ENCODE peak calls at places on chromosomes 6 and 20, in five cellular contexts. B is GM12878, Z is K562, D is upper lobe of left lung, O is HepG2. A is an unnamed sample. For H3K4me1, the result is how much of the 10 kb centered on the place peaks cover.

GRCh38 chr6:37987008-37987407 is 167.5 kb downstream of the ZFAND3 start:
- ATAC-seq in B (no peak), Z (no peak), D (no peak), O (no peak), A (no peak)

GRCh38 chr6:157281570-157281969 is 41.7 kb downstream of the TMEM242 start:
- ATAC-seq in B (peak), Z (peak), D (no peak), O (peak), A (no peak)

GRCh38 chr6:148612043-148612442 is 134.8 kb upstream of the UST start:
- ATAC-seq in B (no peak), Z (no peak), D (no peak), O (no peak), A (no peak)

GRCh38 chr6:137487947-137488735 is 6.1 kb downstream of the OLIG3 start:
- ATAC-seq in B (no peak), Z (no peak), D (peak), O (no peak), A (peak)

GRCh38 chr6:22466665-22467064 is 102.7 kb upstream of the HDGFL1 start:
- ATAC-seq in B (no peak), Z (no peak), D (peak), O (no peak), A (no peak)

GRCh38 chr6:34056301-34056700 is 89.6 kb downstream of the GRM4 start:
- ATAC-seq in B (peak), Z (peak), D (peak), O (no peak), A (peak)

GRCh38 chr6:146905313-146905712 is 298.9 kb upstream of the STXBP5 start:
- ATAC-seq in B (no peak), Z (no peak), D (no peak), O (no peak), A (no peak)

GRCh38 chr6:138318741-138319375 is 58.8 kb upstream of the SMIM28 start:
- ATAC-seq in B (no peak), Z (no peak), D (no peak), O (no peak), A (no peak)

GRCh38 chr6:42084889-42085288 is 34.6 kb downstream of the TAF8 start:
- ATAC-seq in B (no peak), Z (peak), D (no peak), O (peak), A (no peak)

GRCh38 chr6:72733045-72733444 is 111.2 kb downstream of the KCNQ5 start:
- ATAC-seq in B (peak), Z (no peak), D (no peak), O (no peak), A (no peak)

GRCh38 chr6:145968051-145968450 is 3.9 kb upstream of the SHPRH start:
- ATAC-seq in B (no peak), Z (no peak), D (no peak), O (no peak), A (no peak)

GRCh38 chr6:149197482-149197881 is 120.0 kb upstream of the TAB2 start:
- ATAC-seq in B (no peak), Z (no peak), D (no peak), O (no peak), A (no peak)

GRCh38 chr6:44177691-44178423 is 19.2 kb downstream of the CAPN11 start:
- ATAC-seq in B (no peak), Z (no peak), D (peak), O (peak), A (peak)

GRCh38 chr6:148374040-148374439 is 31.4 kb downstream of the SASH1 start:
- ATAC-seq in B (no peak), Z (no peak), D (no peak), O (no peak), A (no peak)

GRCh38 chr6:13741358-13741757 is 29.7 kb upstream of the RANBP9 start:
- ATAC-seq in B (no peak), Z (no peak), D (no peak), O (no peak), A (no peak)

GRCh38 chr6:30272032-30272431 is 54.7 kb upstream of the TRIM39 start:
- ATAC-seq in B (peak), Z (peak), D (no peak), O (peak), A (peak)

GRCh38 chr6:100504786-100505737 is 40.3 kb upstream of the SIM1 start:
- ATAC-seq in B (peak), Z (peak), D (no peak), O (peak), A (no peak)

GRCh38 chr6:132494954-132495353 is 18.0 kb downstream of the STX7 start:
- ATAC-seq in B (peak), Z (no peak), D (no peak), O (no peak), A (no peak)

DNA sequence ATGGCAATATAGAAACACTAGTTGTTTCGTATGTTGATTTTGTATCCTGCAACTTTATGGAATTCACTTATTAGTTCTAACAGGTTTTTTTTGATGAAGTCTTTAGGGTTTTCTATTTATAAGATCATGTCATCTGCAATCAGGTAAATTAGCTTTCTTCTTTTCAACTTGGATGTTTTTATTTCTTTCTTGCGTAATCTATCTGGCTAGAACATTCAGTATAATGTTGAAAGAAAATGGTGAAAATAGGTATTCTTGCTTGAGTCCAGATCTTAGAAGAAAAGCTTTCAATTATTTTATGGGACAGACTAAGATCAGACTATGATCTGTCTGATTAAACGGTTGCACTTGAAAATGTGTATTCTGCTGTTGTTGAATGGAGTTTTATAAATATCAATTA is 820.8 kb upstream of the ADGRB3 start:
- ATAC-seq in B (no peak), Z (no peak), D (no peak), O (no peak), A (no peak)
- TF ChIP-seq EP300 in B (no peak), Z (no peak), D (no peak), O (no peak), A (no peak)

DNA sequence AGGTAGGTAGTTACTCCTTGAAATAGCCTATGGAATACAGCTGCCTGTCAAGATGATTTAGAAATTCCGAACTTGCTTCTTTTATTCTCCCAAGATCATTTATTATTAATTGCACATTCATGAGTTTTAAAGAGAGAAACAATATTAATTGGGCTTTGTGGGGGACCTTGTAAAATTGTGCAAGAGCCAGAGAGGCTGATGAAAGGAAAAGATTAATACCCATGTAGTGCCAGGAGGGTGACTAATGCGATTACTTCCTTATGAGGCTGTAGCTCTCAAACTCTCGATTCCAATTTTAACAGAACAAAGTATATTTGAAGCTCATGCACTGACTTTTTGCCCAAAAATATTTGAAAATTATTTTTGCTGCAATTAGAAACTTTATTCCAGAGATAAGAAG is 423.8 kb upstream of the ID4 start:
- ATAC-seq in B (no peak), Z (no peak), D (no peak), O (no peak), A (no peak)
- H3K4me1 ChIP-seq in B (under half), Z (under half), D (under half), O (under half), A (under half)

GRCh38 chr6:7311920-7312615 is 931 bp downstream of the SSR1 start:
- ATAC-seq in B (peak), Z (peak), D (no peak), O (no peak), A (no peak)

GRCh38 chr6:7311171-7311570 is 1.8 kb downstream of the SSR1 start:
- ATAC-seq in B (no peak), Z (no peak), D (no peak), O (no peak), A (no peak)

GRCh38 chr6:7314414-7314813 is 1.4 kb upstream of the SSR1 start:
- ATAC-seq in B (no peak), Z (no peak), D (no peak), O (no peak), A (no peak)

GRCh38 chr6:7313505-7314165 is 636 bp upstream of the SSR1 start:
- ATAC-seq in B (no peak), Z (no peak), D (no peak), O (no peak), A (peak)

DNA sequence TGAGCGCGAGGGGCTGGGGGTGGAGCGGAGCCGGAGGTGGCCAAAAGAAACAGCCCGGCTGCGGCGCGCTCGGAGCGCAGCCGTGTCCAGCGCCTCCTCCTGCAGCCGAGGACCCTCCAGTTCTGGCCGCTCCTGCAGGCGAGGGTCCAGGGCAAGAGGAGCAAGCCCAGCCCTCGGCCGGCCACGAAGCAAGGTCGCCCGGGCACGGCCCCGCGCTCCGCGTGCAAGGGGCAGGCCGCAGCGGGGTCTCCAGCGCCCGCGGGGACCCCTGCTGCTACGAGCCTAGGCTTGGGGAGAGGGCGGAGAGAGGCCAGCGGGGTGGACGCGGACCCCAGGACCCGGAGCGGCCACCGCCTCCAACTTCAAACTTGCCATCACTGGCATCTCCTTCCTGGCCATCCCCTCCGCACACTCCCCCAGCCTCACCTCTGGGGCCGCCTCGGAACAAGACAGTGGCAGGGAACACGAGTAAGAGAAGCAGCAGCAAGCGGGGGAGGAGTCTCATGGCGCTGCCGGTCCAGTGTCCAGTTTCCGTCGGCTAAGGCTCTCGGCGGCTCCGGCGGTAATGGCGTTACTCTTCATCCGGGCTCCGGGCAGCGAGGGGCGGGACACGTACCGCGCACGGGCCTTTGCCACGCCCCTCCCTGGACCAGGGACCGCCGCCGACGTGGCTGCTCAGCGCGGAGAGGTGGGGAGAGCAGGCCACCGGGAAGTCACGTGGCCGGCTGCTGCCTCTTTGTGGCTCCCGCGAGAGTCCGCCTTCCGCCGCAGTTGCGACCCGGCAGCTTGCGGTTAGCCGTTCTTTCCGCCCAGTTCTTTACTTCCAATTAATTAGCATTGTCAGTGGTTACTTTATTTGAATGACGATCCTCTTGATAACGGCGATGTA is at the start of gene SSR1:
- ATAC-seq in B (peak), Z (peak), D (peak), O (peak), A (peak)
- TF ChIP-seq POLR2AphosphoS5 in B (peak), Z (peak), D (peak), O (peak), A (peak)

GRCh38 chr20:59770851-59771250 is 162.6 kb downstream of the SYCP2 start:
- ATAC-seq in B (no peak), Z (no peak), D (no peak), O (no peak), A (no peak)

GRCh38 chr20:59772931-59773913 is 160.2 kb downstream of the SYCP2 start:
- ATAC-seq in B (no peak), Z (no peak), D (no peak), O (no peak), A (no peak)

GRCh38 chr20:59771506-59772372 is 161.7 kb downstream of the SYCP2 start:
- ATAC-seq in B (no peak), Z (no peak), D (no peak), O (no peak), A (no peak)

GRCh38 chr20:59774204-59774641 is 159.2 kb downstream of the SYCP2 start:
- ATAC-seq in B (no peak), Z (no peak), D (no peak), O (no peak), A (no peak)

DNA sequence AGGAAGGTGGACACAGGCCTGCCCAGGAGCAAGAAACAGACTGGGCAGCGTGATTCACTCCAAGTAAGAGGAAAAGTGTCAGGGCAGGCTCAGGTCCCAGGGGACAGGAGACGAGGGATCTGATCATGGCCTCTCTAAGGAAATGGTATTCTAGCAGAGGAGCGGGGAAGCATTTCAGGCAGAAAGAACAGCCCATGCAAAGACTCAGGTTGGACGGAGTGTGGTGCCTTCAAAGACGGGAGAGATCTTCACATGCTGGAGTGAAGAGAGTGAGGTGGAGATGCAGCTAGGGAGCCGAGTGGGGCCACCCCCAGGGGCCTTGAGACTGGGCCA is 161.1 kb downstream of the SYCP2 start:
- ATAC-seq in B (no peak), Z (no peak), D (no peak), O (no peak), A (no peak)
- TF ChIP-seq EP300 in B (no peak), Z (no peak), D (no peak), O (no peak), A (no peak)

GRCh38 chr20:33791540-33791939 is 19.6 kb upstream of the CHMP4B start:
- ATAC-seq in B (no peak), Z (no peak), D (no peak), O (no peak), A (no peak)
- H3K4me1 ChIP-seq in B (under half), Z (under half), D (under half), O (under half), A (under half)

DNA sequence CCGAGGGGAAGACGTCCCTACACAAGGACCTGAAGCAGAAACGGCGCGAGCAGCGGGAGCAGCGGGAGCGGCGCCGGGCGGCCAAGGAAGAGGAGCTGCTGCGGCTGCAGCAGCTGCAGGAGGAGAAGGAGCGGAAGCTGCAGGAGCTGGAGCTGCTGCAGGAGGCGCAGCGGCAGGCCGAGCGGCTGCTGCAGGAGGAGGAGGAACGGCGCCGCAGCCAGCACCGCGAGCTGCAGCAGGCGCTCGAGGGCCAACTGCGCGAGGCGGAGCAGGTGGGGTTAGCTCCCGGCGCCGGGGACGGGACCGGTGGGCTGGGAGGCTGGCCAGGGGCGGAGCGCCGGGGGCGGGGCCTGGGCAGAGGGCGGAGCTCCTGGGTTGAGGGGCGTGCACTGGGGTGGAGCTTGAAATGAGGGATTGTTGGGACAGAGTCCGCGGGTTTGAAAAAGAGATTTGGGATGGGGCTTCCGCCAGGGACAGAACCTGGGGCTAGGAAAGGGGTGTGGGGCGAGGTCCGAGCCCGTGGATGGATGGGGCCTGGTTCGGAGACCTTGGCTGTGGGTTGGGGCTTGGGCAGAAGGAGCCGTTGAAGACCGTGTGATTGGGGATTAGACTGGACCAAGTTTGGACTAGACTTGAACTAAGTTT is 20.7 kb downstream of the DEF6 start:
- ATAC-seq in B (no peak), Z (peak), D (peak), O (peak), A (peak)
- TF ChIP-seq POLR2AphosphoS5 in B (no peak), Z (no peak), D (no peak), O (peak), A (no peak)

GRCh38 chr6:151659212-151659611 is 148.3 kb upstream of the ESR1 start:
- ATAC-seq in B (no peak), Z (no peak), D (no peak), O (no peak), A (no peak)
- TF ChIP-seq EP300 in B (no peak), Z (no peak), D (no peak), O (no peak), A (no peak)